ENCODE peak calls at places on chromosomes 16 and 17, in four cellular contexts. L, I, X and G are unnamed samples.
A peak's percentile ranks its signal among the peaks of the same experiment; 100 is the strongest.

GRCh38 chr17:80219777-80220708 is at the start of the genes SGSH and SLC26A11:
- DNase-seq in L (peak; percentile 86), I (peak; percentile 90), X (peak; percentile 93), G (peak; percentile 79)

GRCh38 chr17:76946111-76946771 is 78.0 kb downstream of the MGAT5B start:
- DNase-seq in L (no peak), I (no peak), X (no peak), G (no peak)

GRCh38 chr17:50314456-50315011 is 31.4 kb upstream of the XYLT2 start:
- DNase-seq in L (no peak), I (no peak), X (no peak), G (no peak)

GRCh38 chr17:43998552-43998951 is 5.9 kb upstream of the NAGS start:
- DNase-seq in L (no peak), I (no peak), X (no peak), G (no peak)

GRCh38 chr17:79778504-79779087 is 648 bp downstream of the CBX2 start:
- DNase-seq in L (no peak), I (no peak), X (peak; percentile 66), G (peak; percentile 68)

GRCh38 chr17:39820541-39820940 is 43.6 kb downstream of the IKZF3 start:
- DNase-seq in L (no peak), I (no peak), X (no peak), G (no peak)

GRCh38 chr17:336110-337021 is 16.2 kb downstream of the RPH3AL start:
- DNase-seq in L (peak; percentile 62), I (peak; percentile 74), X (peak; percentile 85), G (peak; percentile 70)

GRCh38 chr16:85619089-85619850 is 6.1 kb downstream of the GSE1 start:
- DNase-seq in L (no peak), I (no peak), X (no peak), G (peak; percentile 55)

GRCh38 chr17:2028234-2028614 is 1.7 kb upstream of the DPH1 start:
- DNase-seq in L (no peak), I (no peak), X (no peak), G (peak; percentile 52)

GRCh38 chr17:78539771-78540170 is 37.4 kb downstream of the DNAH17 start:
- DNase-seq in L (no peak), I (no peak), X (peak; percentile 39), G (no peak)

GRCh38 chr17:12386240-12386639 is 279.4 kb upstream of the MYOCD start:
- DNase-seq in L (no peak), I (no peak), X (no peak), G (peak; percentile 66)

GRCh38 chr17:76678330-76678729 is 32.4 kb downstream of the MXRA7 start:
- DNase-seq in L (no peak), I (peak; percentile 69), X (no peak), G (no peak)

GRCh38 chr17:18993876-18994275 is 10.7 kb downstream of the FAM83G start:
- DNase-seq in L (no peak), I (no peak), X (no peak), G (no peak)

GRCh38 chr17:1362964-1363363 is 37.1 kb downstream of the YWHAE start:
- DNase-seq in L (no peak), I (no peak), X (no peak), G (no peak)

GRCh38 chr17:2025622-2026309 is 632 bp upstream of the RTN4RL1 start:
- DNase-seq in L (peak; percentile 75), I (peak; percentile 80), X (peak; percentile 83), G (peak; percentile 72)

GRCh38 chr16:11089504-11090124 is 145.2 kb downstream of the CLEC16A start:
- DNase-seq in L (no peak), I (no peak), X (peak; percentile 88), G (no peak)

GRCh38 chr16:28010671-28011070 is 52.8 kb downstream of the GSG1L start:
- DNase-seq in L (no peak), I (no peak), X (no peak), G (peak; percentile 67)

GRCh38 chr17:65660947-65661346 is 99.5 kb upstream of the AXIN2 start:
- DNase-seq in L (no peak), I (no peak), X (no peak), G (peak; percentile 25)

DNA sequence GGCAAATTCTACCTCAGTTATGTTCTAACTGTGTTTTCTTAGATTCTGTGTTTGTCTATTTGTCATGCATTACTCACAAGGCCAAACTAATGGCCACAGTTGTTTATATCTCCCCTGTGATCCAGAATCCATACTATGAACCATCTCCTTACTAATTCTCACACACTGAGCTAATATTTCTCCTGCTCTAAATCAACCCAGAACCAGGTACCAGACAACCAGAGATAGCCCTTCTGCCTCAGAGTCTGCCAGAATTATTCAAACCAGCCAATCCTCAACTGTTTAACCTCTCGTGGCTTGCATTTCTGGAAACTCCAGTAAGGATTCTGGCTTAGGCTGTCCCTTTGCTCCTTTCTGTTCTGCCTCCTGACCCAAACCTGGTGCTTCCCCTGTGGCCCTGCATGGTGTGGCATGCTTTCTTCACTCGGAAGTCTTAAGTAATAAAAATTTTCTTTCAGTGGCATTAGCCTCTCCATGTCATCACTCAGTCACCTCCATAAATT is 59.4 kb downstream of the EFCAB5 start:
- DNase-seq in L (no peak), I (no peak), X (no peak), G (no peak)
- H3K4me1 ChIP-seq in L (no peaks in the 10 kb centered on the region), I (no peaks in the 10 kb centered on the region), X (no peaks in the 10 kb centered on the region), G (peaks cover 4% of the 10 kb centered on the region)

DNA sequence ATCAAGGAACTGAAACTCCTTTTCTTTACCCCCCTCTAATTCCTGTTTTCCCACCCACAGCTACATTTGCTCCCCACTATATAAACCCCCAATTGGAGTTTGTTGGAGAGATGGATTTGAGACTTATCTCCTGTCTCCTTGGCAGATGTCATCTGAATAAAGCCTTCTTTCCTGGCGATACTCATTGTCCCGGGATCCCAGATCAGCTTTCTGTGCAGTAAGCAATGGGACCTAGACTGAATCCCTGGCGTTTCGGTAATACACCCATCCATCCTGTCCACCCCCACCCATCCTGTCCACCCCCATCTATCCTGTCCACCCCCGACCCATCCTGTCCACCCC is 22.2 kb downstream of the QPRT start:
- DNase-seq in L (no peak), I (no peak), X (no peak), G (no peak)
- H3K4me1 ChIP-seq in L (no peaks in the 10 kb centered on the region), I (no peaks in the 10 kb centered on the region), X (peaks cover 3% of the 10 kb centered on the region), G (peaks cover 13% of the 10 kb centered on the region)

GRCh38 chr16:87068751-87069150 is 248.4 kb downstream of the C16orf95 start:
- DNase-seq in L (no peak), I (no peak), X (peak; percentile 45), G (no peak)

GRCh38 chr16:87068316-87068715 is 248.9 kb downstream of the C16orf95 start:
- DNase-seq in L (no peak), I (no peak), X (peak; percentile 22), G (no peak)

GRCh38 chr16:87065781-87066694 is 251.2 kb downstream of the C16orf95 start:
- DNase-seq in L (no peak), I (no peak), X (peak; percentile 53), G (no peak)

GRCh38 chr16:87067890-87068289 is 249.3 kb downstream of the C16orf95 start:
- DNase-seq in L (no peak), I (no peak), X (peak; percentile 15), G (no peak)

GRCh38 chr16:87066695-87067556 is 250.3 kb downstream of the C16orf95 start:
- DNase-seq in L (no peak), I (no peak), X (peak; percentile 47), G (no peak)
- H3K4me1 ChIP-seq in L (peaks cover 7% of the 10 kb centered on the region), I (peaks cover 3% of the 10 kb centered on the region), X (no peaks in the 10 kb centered on the region), G (no peaks in the 10 kb centered on the region)

GRCh38 chr17:38557836-38558750 is 47.7 kb downstream of the SRCIN1 start:
- DNase-seq in L (peak; percentile 90), I (peak; percentile 94), X (peak; percentile 96), G (peak; percentile 91)

GRCh38 chr17:38554430-38555350 is 51.1 kb downstream of the SRCIN1 start:
- DNase-seq in L (no peak), I (no peak), X (no peak), G (no peak)

GRCh38 chr17:38557395-38557794 is 48.4 kb downstream of the SRCIN1 start:
- DNase-seq in L (no peak), I (no peak), X (no peak), G (no peak)

GRCh38 chr17:38558751-38559024 is 47.1 kb downstream of the SRCIN1 start:
- DNase-seq in L (no peak), I (no peak), X (no peak), G (no peak)

GRCh38 chr17:38556234-38556633 is 49.5 kb downstream of the SRCIN1 start:
- DNase-seq in L (no peak), I (no peak), X (no peak), G (no peak)
- H3K4me1 ChIP-seq in L (peaks cover 28% of the 10 kb centered on the region), I (peaks cover 31% of the 10 kb centered on the region), X (peaks cover 31% of the 10 kb centered on the region), G (peaks cover 8% of the 10 kb centered on the region)

GRCh38 chr17:46129302-46129701 is 63.9 kb downstream of the KANSL1 start:
- DNase-seq in L (no peak), I (no peak), X (no peak), G (no peak)
- H3K4me1 ChIP-seq in L (peaks cover 64% of the 10 kb centered on the region), I (peaks cover 16% of the 10 kb centered on the region), X (peaks cover 82% of the 10 kb centered on the region), G (peaks cover 16% of the 10 kb centered on the region)

GRCh38 chr17:68435876-68436842 is 21.1 kb downstream of the WIPI1 start:
- DNase-seq in L (peak; percentile 81), I (peak; percentile 68), X (peak; percentile 84), G (peak; percentile 80)

GRCh38 chr17:68439656-68440290 is 17.5 kb downstream of the WIPI1 start:
- DNase-seq in L (no peak), I (no peak), X (no peak), G (no peak)

GRCh38 chr17:68435361-68435760 is 21.9 kb downstream of the WIPI1 start:
- DNase-seq in L (no peak), I (no peak), X (no peak), G (no peak)

GRCh38 chr17:68440526-68440925 is 16.8 kb downstream of the WIPI1 start:
- DNase-seq in L (no peak), I (no peak), X (no peak), G (no peak)

DNA sequence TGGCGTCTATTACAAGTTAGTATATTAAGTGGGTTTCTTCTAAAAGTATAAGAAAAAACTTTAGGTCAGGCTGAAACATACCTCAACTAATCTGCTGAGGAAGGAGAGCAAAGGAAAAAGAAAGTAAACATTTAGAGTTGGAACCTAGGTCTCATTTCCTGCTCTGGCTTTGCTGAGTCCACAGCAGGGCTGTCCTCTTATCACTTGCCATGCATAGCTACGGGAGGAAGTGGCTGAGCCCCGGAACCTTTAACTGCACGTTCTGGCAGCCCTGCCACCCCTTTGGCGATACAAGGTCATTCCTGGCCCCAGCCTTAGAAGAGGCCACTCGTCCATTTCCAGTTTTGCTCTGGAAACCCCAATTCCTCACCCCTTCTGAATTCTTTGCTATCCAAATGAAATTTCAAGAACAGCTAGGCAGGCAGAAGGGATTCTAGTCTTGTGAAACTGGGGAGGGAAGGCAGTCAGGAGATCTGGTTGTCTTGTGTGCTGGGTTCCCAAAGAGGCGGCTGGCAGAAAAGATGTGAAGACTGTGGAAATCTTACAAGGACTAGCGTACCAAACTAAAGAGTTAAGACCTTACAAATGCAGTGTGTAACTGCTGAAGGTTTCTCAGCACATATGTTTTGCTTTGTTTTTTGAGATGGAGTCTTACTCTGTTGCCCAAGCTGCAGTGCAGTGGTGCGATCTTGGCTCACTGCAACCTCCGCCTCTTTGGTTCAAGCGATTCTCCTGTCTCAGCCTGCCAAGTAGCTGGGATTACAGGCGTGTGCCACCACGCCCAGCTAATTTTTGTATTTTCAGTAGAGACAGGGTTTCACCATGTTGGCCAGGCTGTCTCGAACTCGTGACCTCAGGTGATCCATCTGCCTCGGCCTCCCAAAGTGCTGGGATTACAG is 19.1 kb downstream of the WIPI1 start:
- DNase-seq in L (peak; percentile 52), I (no peak), X (no peak), G (no peak)
- H3K4me1 ChIP-seq in L (peaks cover 61% of the 10 kb centered on the region), I (peaks cover 7% of the 10 kb centered on the region), X (peaks cover 41% of the 10 kb centered on the region), G (no peaks in the 10 kb centered on the region)